ENCODE peak calls at places on chromosome 10, in five cellular contexts. X is tibial artery; P is activated CD4-positive, alpha-beta T cell treated with anti-CD3 and anti-CD28 coated beads, Interleukin-2, amount 10 ng/mL, durations not matched to agents 7 days and 5 days; H is activated CD8-positive, alpha-beta memory T cell treated with anti-CD3 and anti-CD28 coated beads, Interleukin-2, amount 10 ng/mL, durations not matched to agents 7 days and 5 days; M is lower leg skin. O is an unnamed sample.

GRCh38 chr10:62373995-62374861 is at the start of gene ZNF365:
- DNase-seq in X (peak; percentile 71), P (peak; percentile 33), H (peak; percentile 53), M (no peak), O (no peak)

GRCh38 chr10:35579116-35579515 is 26.0 kb upstream of the GJD4 start:
- DNase-seq in X (no peak), P (no peak), H (no peak), M (no peak), O (no peak)

GRCh38 chr10:18577823-18578685 is 73.3 kb downstream of the NSUN6 start:
- DNase-seq in X (no peak), P (no peak), H (no peak), M (no peak), O (no peak)

GRCh38 chr10:19656420-19657042 is 159.7 kb upstream of the PLXDC2 start:
- DNase-seq in X (no peak), P (no peak), H (no peak), M (no peak), O (no peak)

GRCh38 chr10:101771380-101771779 is 4.5 kb downstream of the FGF8 start:
- DNase-seq in X (no peak), P (no peak), H (no peak), M (no peak), O (no peak)

GRCh38 chr10:101901340-101901739 is 57.7 kb upstream of the KCNIP2 start:
- DNase-seq in X (no peak), P (no peak), H (no peak), M (no peak), O (no peak)

GRCh38 chr10:93570383-93570782 is 3.9 kb downstream of the FFAR4 start:
- DNase-seq in X (no peak), P (no peak), H (no peak), M (no peak), O (no peak)

GRCh38 chr10:94673614-94674321 is 9.8 kb upstream of the CYP2C18 start:
- DNase-seq in X (no peak), P (no peak), H (no peak), M (no peak), O (no peak)

GRCh38 chr10:80739328-80739727 is 201.6 kb downstream of the SH2D4B start:
- DNase-seq in X (no peak), P (no peak), H (no peak), M (no peak), O (no peak)

GRCh38 chr10:132309879-132310591 is 2.3 kb upstream of the STK32C start:
- DNase-seq in X (peak; percentile 48), P (no peak), H (no peak), M (no peak), O (no peak)

GRCh38 chr10:112907893-112908292 is 42.2 kb upstream of the TCF7L2 start:
- DNase-seq in X (no peak), P (no peak), H (no peak), M (no peak), O (no peak)

GRCh38 chr10:102660891-102661613 is 16.8 kb downstream of the TRIM8 start:
- DNase-seq in X (no peak), P (peak; percentile 70), H (peak; percentile 88), M (no peak), O (no peak)